ENCODE peak calls at places on chromosomes 2 and 18, in seven cellular contexts. G is effector memory CD8-positive, alpha-beta T cell; R is HCT116; A is sciatic nerve; N is DND-41; U is Panc1; T is left cardiac atrium. F is an unnamed sample.
A peak's percentile ranks its signal among the peaks of the same experiment; 100 is the strongest.

GRCh38 chr2:139872503-139872902 is 1092.3 kb upstream of the NXPH2 start:
- ATAC-seq in G (no peak), U (no peak), T (no peak), R (no peak), A (no peak), N (no peak), F (no peak)

GRCh38 chr2:44796771-44797170 is 144.7 kb upstream of the SIX3 start:
- ATAC-seq in T (no peak), A (no peak), N (no peak), U (no peak), G (no peak), R (no peak), F (no peak)

GRCh38 chr2:157903626-157904025 is 27.5 kb upstream of the ACVR1 start:
- ATAC-seq in A (peak; percentile 39), T (peak; percentile 78), G (no peak), N (no peak), R (no peak), U (no peak), F (no peak)

GRCh38 chr2:203934006-203934632 is 2.4 kb upstream of the ICOS start:
- ATAC-seq in A (no peak), T (no peak), R (no peak), G (no peak), N (peak; percentile 44), U (no peak), F (no peak)

GRCh38 chr2:127874378-127875271 is 11.1 kb downstream of the AMMECR1L start:
- ATAC-seq in T (no peak), R (no peak), A (no peak), U (no peak), N (peak; percentile 57), G (peak; percentile 31), F (no peak)

GRCh38 chr2:176122633-176123482 is at the start of gene HOXD9:
- ATAC-seq in R (no peak), T (peak; percentile 42), U (no peak), N (no peak), A (peak; percentile 48), G (peak; percentile 51), F (peak; percentile 42)

GRCh38 chr2:31271851-31272267 is 37.9 kb downstream of the EHD3 start:
- ATAC-seq in T (no peak), A (no peak), R (peak; percentile 63), U (no peak), G (no peak), N (no peak), F (peak; percentile 84)

GRCh38 chr2:65436169-65436824 is 3.9 kb upstream of the SPRED2 start:
- ATAC-seq in A (peak; percentile 84), R (peak; percentile 62), G (peak; percentile 22), N (peak; percentile 15), T (peak; percentile 72), U (peak; percentile 57), F (peak; percentile 49)

GRCh38 chr2:43285987-43286386 is 59.6 kb upstream of the ZFP36L2 start:
- ATAC-seq in R (no peak), U (no peak), G (no peak), N (no peak), A (no peak), T (no peak), F (no peak)

GRCh38 chr2:229586012-229586411 is 128.3 kb downstream of the DNER start:
- ATAC-seq in T (no peak), N (no peak), G (no peak), A (no peak), R (peak; percentile 44), U (no peak), F (peak; percentile 64)

GRCh38 chr2:221463235-221463896 is 108.7 kb downstream of the EPHA4 start:
- ATAC-seq in U (no peak), G (peak; percentile 77), T (no peak), A (no peak), R (no peak), N (no peak), F (no peak)

GRCh38 chr18:22871809-22872525 is 61.2 kb upstream of the RBBP8 start:
- ATAC-seq in U (no peak), N (no peak), A (peak; percentile 15), R (peak; percentile 68), T (no peak), G (no peak), F (no peak)

GRCh38 chr2:86704482-86704971 is 15.6 kb upstream of the RMND5A start:
- ATAC-seq in U (peak; percentile 91), G (no peak), A (peak; percentile 24), T (peak; percentile 79), N (no peak), R (peak; percentile 84), F (peak; percentile 65)